ENCODE peak calls at places on chromosomes 7 and 10, in four cellular contexts. One of them, this sample, is unnamed. For H3K36me3, the result is how much of the 10 kb centered on the place peaks cover.

GRCh38 chr7:460374-461117 is 59.1 kb downstream of the PDGFA start:
- DNase-seq in PC-9: no peak
- DNase-seq in CD8-positive, alpha-beta T cell: no peak
- DNase-seq in CD4-positive, CD25-positive, alpha-beta regulatory T cell: no peak
- DNase-seq in this sample: no peak

GRCh38 chr10:454860-455259 is 234.6 kb downstream of the DIP2C start:
- DNase-seq in CD8-positive, alpha-beta T cell: no peak
- DNase-seq in CD4-positive, CD25-positive, alpha-beta regulatory T cell: no peak
- DNase-seq in PC-9: peak
- DNase-seq in this sample: peak

GRCh38 chr10:44004913-44005787 is 356.5 kb upstream of the ZNF32 start:
- DNase-seq in CD4-positive, CD25-positive, alpha-beta regulatory T cell: no peak
- DNase-seq in PC-9: no peak
- DNase-seq in CD8-positive, alpha-beta T cell: no peak
- DNase-seq in this sample: no peak

GRCh38 chr7:155343150-155343549 is 45.5 kb downstream of the INSIG1 start:
- DNase-seq in CD8-positive, alpha-beta T cell: no peak
- DNase-seq in CD4-positive, CD25-positive, alpha-beta regulatory T cell: no peak
- DNase-seq in PC-9: no peak
- DNase-seq in this sample: no peak

GRCh38 chr10:97333601-97334369 is 744 bp downstream of the FRAT2 start:
- DNase-seq in CD8-positive, alpha-beta T cell: peak
- DNase-seq in CD4-positive, CD25-positive, alpha-beta regulatory T cell: peak
- DNase-seq in PC-9: peak
- DNase-seq in this sample: no peak

GRCh38 chr7:96508371-96508770 is 186.5 kb upstream of the SLC25A13 start:
- DNase-seq in PC-9: no peak
- DNase-seq in CD4-positive, CD25-positive, alpha-beta regulatory T cell: no peak
- DNase-seq in CD8-positive, alpha-beta T cell: no peak
- DNase-seq in this sample: peak

GRCh38 chr7:30424536-30424935 is 54.0 kb downstream of the NOD1 start:
- DNase-seq in PC-9: no peak
- DNase-seq in CD8-positive, alpha-beta T cell: no peak
- DNase-seq in CD4-positive, CD25-positive, alpha-beta regulatory T cell: no peak
- DNase-seq in this sample: no peak

GRCh38 chr7:123599766-123600165 is 1.9 kb upstream of the ASB15 start:
- DNase-seq in CD4-positive, CD25-positive, alpha-beta regulatory T cell: no peak
- DNase-seq in CD8-positive, alpha-beta T cell: no peak
- DNase-seq in PC-9: no peak
- DNase-seq in this sample: no peak

GRCh38 chr10:131779661-131780394 is 121.0 kb upstream of the PPP2R2D start:
- DNase-seq in CD8-positive, alpha-beta T cell: no peak
- DNase-seq in CD4-positive, CD25-positive, alpha-beta regulatory T cell: no peak
- DNase-seq in PC-9: no peak
- DNase-seq in this sample: no peak

GRCh38 chr7:46745700-46746090 is 824.6 kb upstream of the IGFBP3 start:
- DNase-seq in CD4-positive, CD25-positive, alpha-beta regulatory T cell: no peak
- DNase-seq in CD8-positive, alpha-beta T cell: no peak
- DNase-seq in PC-9: no peak
- DNase-seq in this sample: no peak

DNA sequence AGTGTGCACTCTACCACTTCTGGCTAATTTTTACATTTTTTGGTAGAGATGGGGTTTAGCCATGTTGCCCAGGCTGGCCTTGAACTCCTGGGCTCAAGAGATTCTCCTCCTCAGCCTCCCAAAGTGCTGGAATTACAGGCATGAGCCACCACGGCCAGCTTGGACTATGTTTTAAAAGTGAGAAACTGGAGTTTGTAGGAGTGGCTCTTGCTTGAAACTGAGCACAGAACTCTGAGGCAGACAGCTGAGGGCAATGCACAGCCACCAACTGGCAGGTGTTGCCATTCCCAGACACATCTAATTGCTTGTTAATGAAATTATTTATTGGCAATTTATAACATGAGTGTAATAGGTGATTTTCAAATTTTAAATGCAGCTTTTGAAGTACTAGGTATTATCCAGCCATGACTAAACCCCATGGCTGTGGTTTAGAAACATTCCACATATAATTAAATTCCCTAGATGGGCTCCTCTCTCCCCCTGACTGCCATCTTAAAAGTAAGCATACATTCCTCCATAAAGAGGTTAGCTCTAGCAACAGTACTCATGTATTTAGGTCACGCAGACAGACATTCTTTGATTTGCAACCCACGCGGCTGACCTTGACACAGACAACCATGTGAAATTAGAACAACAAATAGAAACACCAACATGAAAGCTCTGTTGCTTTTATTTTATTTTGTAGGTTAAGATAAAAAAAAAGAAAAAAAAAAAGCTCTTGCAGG is 19.8 kb downstream of the PANK1 start:
- DNase-seq in PC-9: no peak
- DNase-seq in CD8-positive, alpha-beta T cell: no peak
- DNase-seq in CD4-positive, CD25-positive, alpha-beta regulatory T cell: no peak
- DNase-seq in this sample: no peak
- H3K36me3 ChIP-seq in PC-9: under half
- H3K36me3 ChIP-seq in CD8-positive, alpha-beta T cell: under half
- H3K36me3 ChIP-seq in CD4-positive, CD25-positive, alpha-beta regulatory T cell: under half
- H3K36me3 ChIP-seq in this sample: under half

GRCh38 chr7:129841465-129841864 is 111.3 kb downstream of the UBE2H start:
- DNase-seq in PC-9: no peak
- DNase-seq in CD4-positive, CD25-positive, alpha-beta regulatory T cell: no peak
- DNase-seq in CD8-positive, alpha-beta T cell: no peak
- DNase-seq in this sample: no peak
- H3K27ac ChIP-seq in PC-9: no peak
- H3K27ac ChIP-seq in CD4-positive, CD25-positive, alpha-beta regulatory T cell: peak
- H3K27ac ChIP-seq in CD8-positive, alpha-beta T cell: no peak
- H3K27ac ChIP-seq in this sample: no peak

DNA sequence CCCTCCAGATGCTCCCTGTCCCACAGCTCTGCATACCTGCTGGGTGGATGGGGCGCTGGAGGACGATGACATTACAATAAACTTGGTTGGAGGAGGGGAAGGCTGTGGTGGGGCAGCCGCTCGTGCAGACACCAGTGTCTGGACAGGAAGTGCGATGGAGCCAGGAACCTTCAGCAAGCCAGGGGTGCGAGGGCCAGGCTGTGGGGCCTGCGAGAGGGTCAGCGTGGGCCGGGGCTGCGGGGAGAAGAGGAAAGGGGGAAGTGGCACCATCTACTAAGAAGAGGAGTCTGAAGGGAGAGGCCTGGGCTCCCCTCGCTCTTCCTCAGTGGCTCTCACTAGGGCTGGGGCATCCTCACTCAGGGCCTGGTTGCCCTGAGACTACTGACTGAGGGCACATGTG is 6.4 kb downstream of the AP4M1 start:
- DNase-seq in PC-9: no peak
- DNase-seq in CD8-positive, alpha-beta T cell: no peak
- DNase-seq in CD4-positive, CD25-positive, alpha-beta regulatory T cell: no peak
- DNase-seq in this sample: no peak
- H3K36me3 ChIP-seq in PC-9: under half
- H3K36me3 ChIP-seq in CD8-positive, alpha-beta T cell: under half
- H3K36me3 ChIP-seq in CD4-positive, CD25-positive, alpha-beta regulatory T cell: under half
- H3K36me3 ChIP-seq in this sample: under half

GRCh38 chr10:99395750-99396445 is 34.5 kb downstream of the GOT1 start:
- DNase-seq in CD8-positive, alpha-beta T cell: no peak
- DNase-seq in CD4-positive, CD25-positive, alpha-beta regulatory T cell: no peak
- DNase-seq in PC-9: peak
- DNase-seq in this sample: peak
- H3K27ac ChIP-seq in CD8-positive, alpha-beta T cell: no peak
- H3K27ac ChIP-seq in CD4-positive, CD25-positive, alpha-beta regulatory T cell: no peak
- H3K27ac ChIP-seq in PC-9: peak
- H3K27ac ChIP-seq in this sample: peak

GRCh38 chr10:93509816-93510215 is 13.4 kb downstream of the CEP55 start:
- DNase-seq in CD8-positive, alpha-beta T cell: no peak
- DNase-seq in CD4-positive, CD25-positive, alpha-beta regulatory T cell: no peak
- DNase-seq in PC-9: no peak
- DNase-seq in this sample: no peak

GRCh38 chr10:93515071-93515962 is 18.9 kb downstream of the CEP55 start:
- DNase-seq in CD8-positive, alpha-beta T cell: no peak
- DNase-seq in CD4-positive, CD25-positive, alpha-beta regulatory T cell: no peak
- DNase-seq in PC-9: no peak
- DNase-seq in this sample: no peak

GRCh38 chr10:93514496-93514895 is 18.1 kb downstream of the CEP55 start:
- DNase-seq in PC-9: no peak
- DNase-seq in CD4-positive, CD25-positive, alpha-beta regulatory T cell: no peak
- DNase-seq in CD8-positive, alpha-beta T cell: no peak
- DNase-seq in this sample: no peak

GRCh38 chr10:93513091-93513490 is 16.7 kb downstream of the CEP55 start:
- DNase-seq in CD4-positive, CD25-positive, alpha-beta regulatory T cell: no peak
- DNase-seq in CD8-positive, alpha-beta T cell: no peak
- DNase-seq in PC-9: no peak
- DNase-seq in this sample: no peak

GRCh38 chr10:93512565-93512964 is 16.2 kb downstream of the CEP55 start:
- DNase-seq in CD4-positive, CD25-positive, alpha-beta regulatory T cell: no peak
- DNase-seq in CD8-positive, alpha-beta T cell: no peak
- DNase-seq in PC-9: no peak
- DNase-seq in this sample: no peak
- H3K36me3 ChIP-seq in CD4-positive, CD25-positive, alpha-beta regulatory T cell: under half
- H3K36me3 ChIP-seq in CD8-positive, alpha-beta T cell: under half
- H3K36me3 ChIP-seq in PC-9: under half
- H3K36me3 ChIP-seq in this sample: under half